ENCODE peak calls at places on chromosome 14, in six cellular contexts. One of them, this sample, is unnamed.

GRCh38 chr14:99707921-99708320 is 23.8 kb downstream of the CYP46A1 start:
- DNase-seq in esophagus muscularis mucosa: peak; percentile 42
- DNase-seq in K562: no peak
- DNase-seq in kidney epithelial cell: no peak
- DNase-seq in HL-60: no peak
- DNase-seq in body of pancreas: no peak
- DNase-seq in this sample: no peak

GRCh38 chr14:105330491-105330895 is 15.9 kb downstream of the PACS2 start:
- DNase-seq in esophagus muscularis mucosa: no peak
- DNase-seq in K562: peak; percentile 34
- DNase-seq in kidney epithelial cell: no peak
- DNase-seq in HL-60: no peak
- DNase-seq in body of pancreas: no peak
- DNase-seq in this sample: no peak

GRCh38 chr14:64095620-64096019 is 198.6 kb downstream of the ESR2 start:
- DNase-seq in esophagus muscularis mucosa: no peak
- DNase-seq in K562: no peak
- DNase-seq in kidney epithelial cell: no peak
- DNase-seq in HL-60: no peak
- DNase-seq in body of pancreas: no peak
- DNase-seq in this sample: peak; percentile 39

GRCh38 chr14:97948841-97949240 is 1151.7 kb downstream of the VRK1 start:
- DNase-seq in esophagus muscularis mucosa: no peak
- DNase-seq in K562: no peak
- DNase-seq in kidney epithelial cell: no peak
- DNase-seq in HL-60: no peak
- DNase-seq in body of pancreas: no peak
- DNase-seq in this sample: no peak

GRCh38 chr14:102086346-102086971 is 385 bp downstream of the HSP90AA1 start:
- DNase-seq in esophagus muscularis mucosa: no peak
- DNase-seq in K562: peak; percentile 42
- DNase-seq in kidney epithelial cell: no peak
- DNase-seq in HL-60: no peak
- DNase-seq in body of pancreas: peak; percentile 70
- DNase-seq in this sample: no peak

GRCh38 chr14:92135269-92135668 is 13.5 kb downstream of the CPSF2 start:
- DNase-seq in esophagus muscularis mucosa: no peak
- DNase-seq in K562: no peak
- DNase-seq in kidney epithelial cell: no peak
- DNase-seq in HL-60: no peak
- DNase-seq in body of pancreas: no peak
- DNase-seq in this sample: no peak

GRCh38 chr14:78848234-78848820 is 678.2 kb downstream of the NRXN3 start:
- DNase-seq in esophagus muscularis mucosa: no peak
- DNase-seq in K562: peak; percentile 19
- DNase-seq in kidney epithelial cell: no peak
- DNase-seq in HL-60: no peak
- DNase-seq in body of pancreas: peak; percentile 38
- DNase-seq in this sample: no peak

GRCh38 chr14:87690076-87690661 is 302.8 kb downstream of the GALC start:
- DNase-seq in esophagus muscularis mucosa: peak; percentile 68
- DNase-seq in K562: no peak
- DNase-seq in kidney epithelial cell: no peak
- DNase-seq in HL-60: no peak
- DNase-seq in body of pancreas: no peak
- DNase-seq in this sample: no peak

GRCh38 chr14:92693998-92694780 is 54.2 kb downstream of the LGMN start:
- DNase-seq in esophagus muscularis mucosa: no peak
- DNase-seq in K562: no peak
- DNase-seq in kidney epithelial cell: peak; percentile 52
- DNase-seq in HL-60: no peak
- DNase-seq in body of pancreas: no peak
- DNase-seq in this sample: no peak

GRCh38 chr14:31357279-31357678 is 63.1 kb downstream of the HEATR5A start:
- DNase-seq in esophagus muscularis mucosa: no peak
- DNase-seq in K562: no peak
- DNase-seq in kidney epithelial cell: no peak
- DNase-seq in HL-60: no peak
- DNase-seq in body of pancreas: no peak
- DNase-seq in this sample: no peak

GRCh38 chr14:100864206-100864605 is 38.3 kb downstream of the MEG3 start:
- DNase-seq in esophagus muscularis mucosa: no peak
- DNase-seq in K562: no peak
- DNase-seq in kidney epithelial cell: no peak
- DNase-seq in HL-60: no peak
- DNase-seq in body of pancreas: no peak
- DNase-seq in this sample: no peak

GRCh38 chr14:51682411-51682810 is 30.7 kb downstream of the FRMD6 start:
- DNase-seq in esophagus muscularis mucosa: no peak
- DNase-seq in K562: no peak
- DNase-seq in kidney epithelial cell: no peak
- DNase-seq in HL-60: no peak
- DNase-seq in body of pancreas: no peak
- DNase-seq in this sample: no peak

DNA sequence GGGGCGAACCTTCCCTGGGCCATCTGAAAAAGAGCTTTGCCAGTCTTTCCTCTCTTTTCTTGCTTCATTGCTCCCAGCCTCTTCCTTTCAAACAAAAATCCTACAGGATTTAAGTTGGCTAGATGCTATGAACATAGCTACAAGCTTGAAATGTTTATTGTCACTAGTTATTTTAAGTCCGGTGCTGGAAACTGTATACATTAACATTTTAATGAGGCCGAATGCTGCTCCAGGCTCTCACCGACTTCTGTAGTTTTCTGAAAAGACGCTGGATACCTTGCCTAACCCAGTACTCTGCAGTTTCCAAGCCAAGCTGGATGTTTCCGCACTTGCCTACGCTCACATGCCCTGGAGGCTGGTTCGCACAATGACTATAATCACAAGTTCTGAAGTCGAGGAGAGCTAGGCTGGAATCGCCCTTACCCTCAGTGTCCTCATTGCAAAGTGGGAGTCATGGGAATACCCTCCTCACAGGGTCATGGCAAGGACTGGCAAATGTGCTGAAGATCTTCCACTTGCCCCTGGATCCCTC is 39.1 kb downstream of the LTBP2 start:
- DNase-seq in esophagus muscularis mucosa: no peak
- DNase-seq in K562: no peak
- DNase-seq in kidney epithelial cell: no peak
- DNase-seq in HL-60: no peak
- DNase-seq in body of pancreas: no peak
- DNase-seq in this sample: no peak
- H3K4me3 ChIP-seq in esophagus muscularis mucosa: peak overlapping the region; percentile 27
- H3K4me3 ChIP-seq in K562: no peak overlapping the region
- H3K4me3 ChIP-seq in kidney epithelial cell: peak overlapping the region; percentile 24
- H3K4me3 ChIP-seq in HL-60: no peak overlapping the region
- H3K4me3 ChIP-seq in body of pancreas: no peak overlapping the region
- H3K4me3 ChIP-seq in this sample: peak overlapping the region; percentile 9

GRCh38 chr14:23564876-23565275 is 2.7 kb downstream of the AP1G2 start:
- DNase-seq in esophagus muscularis mucosa: no peak
- DNase-seq in K562: no peak
- DNase-seq in kidney epithelial cell: no peak
- DNase-seq in HL-60: no peak
- DNase-seq in body of pancreas: no peak
- DNase-seq in this sample: no peak

GRCh38 chr14:23566782-23567185 is 807 bp downstream of the AP1G2 start:
- DNase-seq in esophagus muscularis mucosa: no peak
- DNase-seq in K562: peak; percentile 25
- DNase-seq in kidney epithelial cell: no peak
- DNase-seq in HL-60: no peak
- DNase-seq in body of pancreas: peak; percentile 87
- DNase-seq in this sample: no peak

GRCh38 chr14:23565626-23566025 is 2.0 kb downstream of the AP1G2 start:
- DNase-seq in esophagus muscularis mucosa: no peak
- DNase-seq in K562: no peak
- DNase-seq in kidney epithelial cell: no peak
- DNase-seq in HL-60: no peak
- DNase-seq in body of pancreas: no peak
- DNase-seq in this sample: no peak

GRCh38 chr14:23567186-23568020 is at the start of gene AP1G2:
- DNase-seq in esophagus muscularis mucosa: peak; percentile 95
- DNase-seq in K562: peak; percentile 93
- DNase-seq in kidney epithelial cell: no peak
- DNase-seq in HL-60: peak; percentile 75
- DNase-seq in body of pancreas: peak; percentile 92
- DNase-seq in this sample: no peak

DNA sequence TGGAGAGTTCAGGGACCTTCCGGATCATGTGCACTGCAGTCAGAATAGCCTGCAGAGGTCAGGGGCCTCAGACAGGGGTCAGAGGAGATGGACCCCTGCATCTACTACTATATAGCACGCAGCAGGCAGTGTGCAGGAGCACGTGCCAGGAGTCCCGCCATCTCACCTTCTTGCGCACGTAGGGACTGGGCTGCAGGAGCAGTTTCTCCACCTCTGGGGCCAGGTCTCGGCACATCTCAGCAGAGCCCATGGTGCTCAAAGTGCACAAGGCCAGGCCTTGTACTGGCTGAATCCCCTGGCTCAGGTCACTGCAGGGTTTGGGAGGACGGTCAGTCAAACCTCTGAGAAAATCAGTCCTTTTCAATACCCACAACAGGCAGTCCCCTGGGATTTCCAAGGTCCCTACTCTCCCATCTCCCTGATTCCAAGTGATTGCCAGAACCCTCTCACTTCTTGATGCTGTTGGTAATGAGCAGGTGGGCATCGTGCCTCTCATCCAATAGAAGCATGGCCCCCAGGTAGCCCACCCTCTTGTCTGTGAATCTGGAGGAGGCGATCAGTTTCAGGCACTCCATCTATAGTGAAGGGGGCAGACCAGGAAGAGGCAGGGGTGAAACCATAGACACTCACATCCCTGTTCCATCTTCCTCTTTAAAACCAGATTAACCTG is 1.3 kb downstream of the AP1G2 start:
- DNase-seq in esophagus muscularis mucosa: no peak
- DNase-seq in K562: no peak
- DNase-seq in kidney epithelial cell: no peak
- DNase-seq in HL-60: no peak
- DNase-seq in body of pancreas: no peak
- DNase-seq in this sample: no peak
- TF ChIP-seq CTCF in esophagus muscularis mucosa: no peak
- TF ChIP-seq CTCF in K562: no peak
- TF ChIP-seq CTCF in kidney epithelial cell: no peak
- TF ChIP-seq CTCF in HL-60: no peak
- TF ChIP-seq CTCF in body of pancreas: no peak
- TF ChIP-seq CTCF in this sample: no peak

DNA sequence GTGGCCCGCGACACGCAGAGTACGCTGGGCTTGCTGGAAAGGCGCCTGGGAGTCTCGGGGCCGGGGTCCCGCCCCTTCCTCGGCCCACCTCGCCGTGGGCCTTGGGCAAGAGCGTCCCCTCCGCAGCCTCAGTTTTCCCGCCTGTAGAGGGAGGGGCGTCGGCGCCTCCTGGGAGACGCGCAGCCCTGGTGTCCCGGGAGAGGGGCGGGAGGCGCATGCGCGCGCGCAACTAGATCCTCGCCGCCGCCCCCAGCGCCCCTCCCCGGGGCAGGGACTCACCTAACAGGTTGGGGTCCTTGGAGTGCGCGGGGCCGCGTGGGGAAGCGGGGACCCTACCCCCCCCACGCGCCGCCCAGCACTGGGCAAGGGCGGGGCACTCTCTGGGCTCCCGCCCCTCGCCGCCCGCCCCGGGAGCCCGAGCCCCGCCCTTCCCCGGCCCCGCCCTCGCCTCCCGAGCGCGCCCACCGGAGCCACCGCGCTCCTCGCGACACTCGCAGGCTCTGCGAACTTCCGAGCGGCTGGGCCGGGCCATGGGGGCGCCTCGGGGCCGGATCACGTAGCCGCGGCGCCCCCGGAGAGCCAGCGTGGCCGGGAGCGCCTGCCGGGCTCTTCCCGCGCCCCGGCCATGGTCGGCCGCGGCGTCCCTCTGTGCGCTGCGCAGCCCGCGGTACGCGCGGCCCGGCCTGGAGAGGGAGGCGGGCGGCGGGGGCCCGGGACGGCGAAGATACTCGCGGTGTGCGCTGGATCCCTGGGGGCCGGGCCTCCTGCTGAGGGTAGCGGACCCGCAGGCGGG is at the start of gene KIF26A:
- DNase-seq in esophagus muscularis mucosa: no peak
- DNase-seq in K562: no peak
- DNase-seq in kidney epithelial cell: no peak
- DNase-seq in HL-60: no peak
- DNase-seq in body of pancreas: peak; percentile 38
- DNase-seq in this sample: no peak
- H3K27me3 ChIP-seq in esophagus muscularis mucosa: peaks cover 80% of the 10 kb centered on the region
- H3K27me3 ChIP-seq in K562: no peaks in the 10 kb centered on the region
- H3K27me3 ChIP-seq in kidney epithelial cell: peaks cover 77% of the 10 kb centered on the region
- H3K27me3 ChIP-seq in HL-60: peaks cover 52% of the 10 kb centered on the region
- H3K27me3 ChIP-seq in body of pancreas: no peaks in the 10 kb centered on the region
- H3K27me3 ChIP-seq in this sample: peaks cover 25% of the 10 kb centered on the region

GRCh38 chr14:34018125-34018524 is 67.3 kb upstream of the EGLN3 start:
- DNase-seq in esophagus muscularis mucosa: no peak
- DNase-seq in K562: no peak
- DNase-seq in kidney epithelial cell: no peak
- DNase-seq in HL-60: no peak
- DNase-seq in body of pancreas: no peak
- DNase-seq in this sample: no peak
- H3K4me3 ChIP-seq in esophagus muscularis mucosa: no peak overlapping the region
- H3K4me3 ChIP-seq in K562: no peak overlapping the region
- H3K4me3 ChIP-seq in kidney epithelial cell: no peak overlapping the region
- H3K4me3 ChIP-seq in HL-60: no peak overlapping the region
- H3K4me3 ChIP-seq in body of pancreas: no peak overlapping the region
- H3K4me3 ChIP-seq in this sample: no peak overlapping the region

GRCh38 chr14:76812422-76813383 is at the start of gene ANGEL1:
- DNase-seq in esophagus muscularis mucosa: peak; percentile 99
- DNase-seq in K562: peak; percentile 91
- DNase-seq in kidney epithelial cell: peak; percentile 45
- DNase-seq in HL-60: peak; percentile 75
- DNase-seq in body of pancreas: peak; percentile 99
- DNase-seq in this sample: peak; percentile 23
- TF ChIP-seq CTCF in esophagus muscularis mucosa: peak; percentile 45
- TF ChIP-seq CTCF in K562: no peak
- TF ChIP-seq CTCF in kidney epithelial cell: no peak
- TF ChIP-seq CTCF in HL-60: no peak
- TF ChIP-seq CTCF in body of pancreas: peak; percentile 26
- TF ChIP-seq CTCF in this sample: no peak

This sample was measured in BJ.